ENCODE peak calls at places on chromosomes 11 and 22, in seven cellular contexts. I is bronchial epithelial cell; X is AML-193; S is skeletal muscle cell; R is PC-9; Q is fibroblast of lung; V is activated CD8-positive, alpha-beta T cell treated with anti-CD3 and anti-CD28 coated beads, Interleukin-2, amount 10 ng/mL, durations not matched to agents 7 days and 5 days. K is an unnamed sample.

GRCh38 chr11:110455718-110456117 is 26.0 kb downstream of the FDX1 start:
- DNase-seq in I (no peak), X (no peak), S (no peak), R (no peak), Q (no peak), V (no peak), K (peak; percentile 39)

GRCh38 chr22:37189011-37189466 is 992 bp upstream of the C1QTNF6 start:
- DNase-seq in I (peak; percentile 92), X (no peak), S (no peak), R (peak; percentile 99), Q (peak; percentile 61), V (no peak), K (no peak)

GRCh38 chr11:133302056-133302455 is 230.2 kb downstream of the OPCML start:
- DNase-seq in I (no peak), X (no peak), S (no peak), R (no peak), Q (no peak), V (no peak), K (no peak)

GRCh38 chr22:36371920-36372319 is 15.8 kb downstream of the MYH9 start:
- DNase-seq in I (peak; percentile 23), X (no peak), S (no peak), R (no peak), Q (no peak), V (no peak), K (no peak)

GRCh38 chr11:11980200-11980599 is 28.2 kb downstream of the DKK3 start:
- DNase-seq in I (no peak), X (no peak), S (no peak), R (no peak), Q (no peak), V (no peak), K (no peak)

GRCh38 chr22:41687901-41688364 is 734 bp downstream of the SNU13 start:
- DNase-seq in I (no peak), X (peak; percentile 13), S (no peak), R (no peak), Q (peak; percentile 22), V (peak; percentile 48), K (peak; percentile 33)

GRCh38 chr11:69232821-69233760 is 60.9 kb upstream of the MYEOV start:
- DNase-seq in I (no peak), X (no peak), S (no peak), R (no peak), Q (no peak), V (no peak), K (peak; percentile 12)

GRCh38 chr11:80163011-80163410 is 722.2 kb upstream of the TENM4 start:
- DNase-seq in I (peak; percentile 68), X (no peak), S (peak; percentile 11), R (no peak), Q (peak; percentile 81), V (no peak), K (no peak)

GRCh38 chr11:119709638-119710346 is 19.2 kb downstream of the NECTIN1 start:
- DNase-seq in I (no peak), X (no peak), S (no peak), R (no peak), Q (peak; percentile 92), V (no peak), K (no peak)

GRCh38 chr11:125457814-125458343 is 38.2 kb downstream of the FEZ1 start:
- DNase-seq in I (no peak), X (no peak), S (peak; percentile 48), R (no peak), Q (peak; percentile 91), V (no peak), K (no peak)

GRCh38 chr11:69480547-69481392 is 693 bp upstream of the LINC01488 start:
- DNase-seq in I (no peak), X (no peak), S (no peak), R (no peak), Q (peak; percentile 26), V (no peak), K (no peak)

GRCh38 chr11:86068138-86068861 is 584 bp downstream of the PICALM start:
- DNase-seq in I (peak; percentile 25), X (no peak), S (no peak), R (no peak), Q (no peak), V (peak; percentile 53), K (peak; percentile 48)

GRCh38 chr11:7592706-7593105 is 78.9 kb downstream of the PPFIBP2 start:
- DNase-seq in I (peak; percentile 95), X (peak; percentile 67), S (no peak), R (peak; percentile 44), Q (no peak), V (no peak), K (peak; percentile 32)

GRCh38 chr22:29837780-29838598 is at the start of gene ASCC2:
- DNase-seq in I (peak; percentile 97), X (peak; percentile 95), S (peak; percentile 74), R (peak; percentile 95), Q (peak; percentile 95), V (peak; percentile 100), K (peak; percentile 100)

GRCh38 chr11:2103666-2104523 is 35.3 kb downstream of the IGF2 start:
- DNase-seq in I (no peak), X (no peak), S (no peak), R (no peak), Q (no peak), V (no peak), K (no peak)

GRCh38 chr11:116826751-116827431 is 2.8 kb upstream of the APOC3 start:
- DNase-seq in I (no peak), X (no peak), S (no peak), R (no peak), Q (no peak), V (no peak), K (no peak)

GRCh38 chr11:114448749-114449484 is 9.7 kb downstream of the REXO2 start:
- DNase-seq in I (peak; percentile 42), X (no peak), S (peak; percentile 17), R (no peak), Q (no peak), V (no peak), K (no peak)

GRCh38 chr11:93024376-93024775 is 54.9 kb downstream of the MTNR1B start:
- DNase-seq in I (no peak), X (no peak), S (no peak), R (no peak), Q (peak; percentile 32), V (no peak), K (no peak)

GRCh38 chr22:30186535-30186934 is 60.0 kb downstream of the LIF start:
- DNase-seq in I (no peak), X (no peak), S (no peak), R (no peak), Q (no peak), V (no peak), K (no peak)

GRCh38 chr11:128735935-128736610 is 42.2 kb downstream of the FLI1 start:
- DNase-seq in I (no peak), X (no peak), S (no peak), R (no peak), Q (no peak), V (peak; percentile 52), K (no peak)

GRCh38 chr11:122672892-122673291 is 17.4 kb downstream of the UBASH3B start:
- DNase-seq in I (no peak), X (peak; percentile 36), S (peak; percentile 13), R (no peak), Q (no peak), V (no peak), K (no peak)

GRCh38 chr11:61749607-61750217 is 2.7 kb upstream of the MYRF start:
- DNase-seq in I (no peak), X (no peak), S (peak; percentile 30), R (no peak), Q (peak; percentile 55), V (no peak), K (no peak)

GRCh38 chr22:34975721-34976120 is 90.2 kb upstream of the ISX start:
- DNase-seq in I (peak; percentile 1), X (no peak), S (no peak), R (no peak), Q (no peak), V (no peak), K (no peak)

GRCh38 chr11:72696866-72697428 is 22.7 kb upstream of the PDE2A start:
- DNase-seq in I (no peak), X (no peak), S (no peak), R (no peak), Q (no peak), V (no peak), K (no peak)

GRCh38 chr11:112073941-112074811 is at the start of the genes NKAPD1 and PIH1D2:
- DNase-seq in I (peak; percentile 82), X (peak; percentile 67), S (peak; percentile 59), R (peak; percentile 84), Q (peak; percentile 86), V (peak; percentile 85), K (peak; percentile 83)

GRCh38 chr11:1147792-1148191 is 10.0 kb upstream of the MUC5AC start:
- DNase-seq in I (no peak), X (no peak), S (no peak), R (no peak), Q (no peak), V (no peak), K (no peak)

GRCh38 chr11:5531053-5531831 is 14.7 kb upstream of the UBQLNL start:
- DNase-seq in I (no peak), X (no peak), S (no peak), R (no peak), Q (no peak), V (no peak), K (no peak)

GRCh38 chr11:8223513-8223899 is 40.2 kb downstream of the LMO1 start:
- DNase-seq in I (peak; percentile 45), X (no peak), S (no peak), R (no peak), Q (peak; percentile 19), V (no peak), K (no peak)

GRCh38 chr11:17782145-17782544 is 47.6 kb downstream of the KCNC1 start:
- DNase-seq in I (no peak), X (no peak), S (no peak), R (no peak), Q (no peak), V (no peak), K (no peak)

GRCh38 chr11:105244157-105244820 is 104.7 kb upstream of the CARD18 start:
- DNase-seq in I (peak; percentile 93), X (no peak), S (peak; percentile 85), R (peak; percentile 78), Q (peak; percentile 96), V (no peak), K (no peak)

GRCh38 chr22:46660604-46661201 is 40.5 kb downstream of the GRAMD4 start:
- DNase-seq in I (no peak), X (no peak), S (no peak), R (no peak), Q (no peak), V (no peak), K (no peak)

GRCh38 chr22:26711205-26711958 is 54.0 kb downstream of the MIAT start:
- DNase-seq in I (no peak), X (no peak), S (no peak), R (no peak), Q (no peak), V (peak; percentile 51), K (peak; percentile 17)

GRCh38 chr11:68966894-68967780 is 13.6 kb downstream of the MRGPRD start:
- DNase-seq in I (no peak), X (no peak), S (no peak), R (no peak), Q (no peak), V (no peak), K (no peak)

GRCh38 chr11:18615628-18616392 is 16.2 kb downstream of the MISFA start:
- DNase-seq in I (peak; percentile 52), X (peak; percentile 59), S (no peak), R (no peak), Q (peak; percentile 19), V (no peak), K (no peak)

GRCh38 chr11:18347471-18348125 is 25.2 kb downstream of the GTF2H1 start:
- DNase-seq in I (peak; percentile 47), X (no peak), S (peak; percentile 36), R (no peak), Q (peak; percentile 59), V (no peak), K (no peak)

GRCh38 chr22:32564170-32565001 is 89.8 kb downstream of the FBXO7 start:
- DNase-seq in I (no peak), X (no peak), S (no peak), R (peak; percentile 41), Q (peak; percentile 66), V (no peak), K (no peak)

GRCh38 chr11:86592047-86592564 is 80.3 kb downstream of the ME3 start:
- DNase-seq in I (peak; percentile 67), X (no peak), S (peak; percentile 56), R (peak; percentile 98), Q (peak; percentile 84), V (no peak), K (no peak)